ENCODE peak calls at places on chromosomes 6 and 20, in ten cellular contexts. F is CD4-positive, alpha-beta T cell; J is astrocyte of the cerebellum; X is AG04449; K is bronchial epithelial cell; B is progenitor cell of endocrine pancreas; N is choroid plexus epithelial cell; H is fibroblast of pulmonary artery; O is fibroblast of lung; D is heart left ventricle. Q is an unnamed sample.

GRCh38 chr6:28980797-28981390 is 24.2 kb downstream of the ZNF311 start:
- DNase-seq in F (no peak), J (peak), X (no peak), K (peak), B (peak), N (peak), H (peak), O (peak), D (peak), Q (peak)

GRCh38 chr6:79421001-79421411 is 116.2 kb downstream of the LCA5 start:
- DNase-seq in F (no peak), J (no peak), X (peak), K (peak), B (no peak), N (peak), H (peak), O (peak), D (no peak), Q (no peak)

GRCh38 chr20:19300395-19300794 is 88.0 kb downstream of the SLC24A3 start:
- DNase-seq in F (no peak), J (no peak), X (no peak), K (no peak), B (no peak), N (no peak), H (no peak), O (no peak), D (no peak), Q (no peak)

GRCh38 chr6:46014054-46014453 is 1.6 kb downstream of the CLIC5 start:
- DNase-seq in F (no peak), J (no peak), X (no peak), K (no peak), B (no peak), N (no peak), H (no peak), O (no peak), D (no peak), Q (no peak)

GRCh38 chr6:134602123-134602522 is 284.2 kb upstream of the SGK1 start:
- DNase-seq in F (no peak), J (no peak), X (no peak), K (peak), B (no peak), N (no peak), H (no peak), O (no peak), D (no peak), Q (no peak)

GRCh38 chr20:62501801-62502495 is 26.2 kb upstream of the GATA5 start:
- DNase-seq in F (peak), J (no peak), X (peak), K (peak), B (no peak), N (peak), H (peak), O (peak), D (no peak), Q (peak)

GRCh38 chr6:145963216-145964068 is 716 bp downstream of the SHPRH start:
- DNase-seq in F (peak), J (no peak), X (no peak), K (peak), B (peak), N (peak), H (peak), O (peak), D (no peak), Q (no peak)

GRCh38 chr6:4892785-4893485 is 110.9 kb downstream of the RPP40 start:
- DNase-seq in F (no peak), J (no peak), X (no peak), K (no peak), B (no peak), N (no peak), H (no peak), O (no peak), D (no peak), Q (no peak)

GRCh38 chr20:2914160-2914559 is 40.9 kb downstream of the PTPRA start:
- DNase-seq in F (no peak), J (peak), X (no peak), K (peak), B (no peak), N (peak), H (peak), O (no peak), D (no peak), Q (no peak)
- TF ChIP-seq CTCF in F (no peak), J (no peak), X (no peak), K (no peak), B (peak), N (peak), H (peak), O (no peak), D (no peak), Q (peak)

GRCh38 chr6:138036111-138036510 is 71.1 kb downstream of the PERP start:
- DNase-seq in F (no peak), J (no peak), X (no peak), K (peak), B (no peak), N (no peak), H (no peak), O (no peak), D (no peak), Q (no peak)
- TF ChIP-seq CTCF in F (no peak), J (no peak), X (no peak), K (peak), B (no peak), N (no peak), H (no peak), O (no peak), D (no peak), Q (no peak)

DNA sequence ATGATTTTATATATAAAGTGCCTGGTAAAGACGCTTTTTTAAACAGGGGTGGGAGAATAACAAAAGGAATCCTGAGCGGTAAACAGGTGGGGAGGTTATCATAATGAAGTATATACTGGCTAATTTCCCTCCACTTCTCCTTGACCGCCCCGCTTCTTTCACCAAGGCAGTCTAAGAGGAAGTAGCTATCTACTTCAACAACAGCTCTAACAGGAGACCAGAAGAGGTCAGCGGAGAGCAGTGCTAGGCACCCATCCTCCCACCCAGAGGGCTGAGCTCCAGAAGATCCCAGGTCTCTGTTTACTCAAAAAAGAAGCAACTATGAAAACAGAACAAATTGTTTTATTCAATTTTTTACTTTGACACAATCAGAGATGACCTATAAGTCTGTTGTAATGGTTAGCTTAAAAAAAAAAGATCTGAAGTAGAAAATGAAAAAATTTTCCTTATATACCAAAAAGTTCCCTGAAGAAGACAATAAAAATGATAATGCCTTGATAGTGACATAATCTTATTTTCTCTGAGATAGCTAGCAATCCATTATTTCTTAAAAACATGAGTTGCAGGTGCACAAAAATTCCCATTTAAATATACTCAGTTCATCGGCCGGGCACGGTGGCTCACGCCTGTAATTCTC is 141.1 kb downstream of the PDSS2 start:
- DNase-seq in F (no peak), J (peak), X (no peak), K (peak), B (no peak), N (peak), H (peak), O (peak), D (peak), Q (no peak)
- TF ChIP-seq CTCF in F (peak), J (peak), X (peak), K (peak), B (peak), N (peak), H (peak), O (peak), D (peak), Q (peak)

DNA sequence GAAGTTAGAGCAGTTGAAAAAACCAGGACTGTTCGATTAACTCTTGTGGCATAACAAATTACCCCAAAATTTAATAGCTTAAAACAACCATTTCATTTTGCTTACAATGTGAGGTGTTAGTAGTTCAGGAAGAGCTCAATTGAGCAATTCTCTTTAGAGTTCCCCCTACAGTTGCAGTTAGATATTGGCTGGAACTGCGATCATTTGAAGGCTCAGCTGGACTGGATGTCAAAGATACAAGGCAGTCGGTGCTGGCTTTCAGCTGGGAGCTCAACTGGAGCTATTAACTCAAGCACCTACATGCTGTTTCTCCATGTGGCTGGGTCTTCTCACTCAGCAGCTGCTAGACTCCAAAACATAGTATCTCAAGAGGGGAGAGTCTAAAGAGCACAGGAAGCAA is 96.0 kb upstream of the LOC128125822 start:
- DNase-seq in F (no peak), J (no peak), X (no peak), K (no peak), B (no peak), N (peak), H (no peak), O (no peak), D (peak), Q (no peak)
- TF ChIP-seq CTCF in F (no peak), J (no peak), X (no peak), K (no peak), B (peak), N (no peak), H (no peak), O (no peak), D (no peak), Q (peak)

GRCh38 chr20:37342231-37343177 is 3.4 kb upstream of the SRC start:
- DNase-seq in F (no peak), J (no peak), X (no peak), K (no peak), B (no peak), N (no peak), H (no peak), O (no peak), D (no peak), Q (no peak)
- TF ChIP-seq CTCF in F (no peak), J (no peak), X (peak), K (peak), B (no peak), N (peak), H (peak), O (no peak), D (no peak), Q (no peak)

Q was measured in epithelial cell of proximal tubule.